ENCODE peak calls at places on chromosomes 16 and 17, in ten cellular contexts. One of them, this sample, is unnamed.

GRCh38 chr16:76780556-76780955 is 410.4 kb upstream of the MON1B start:
- DNase-seq in AG04449: no peak
- DNase-seq in neural progenitor cell: no peak
- DNase-seq in GM10248: no peak
- DNase-seq in HFFc6: no peak
- DNase-seq in heart right ventricle: no peak
- DNase-seq in astrocyte: no peak
- DNase-seq in epithelial cell of esophagus: peak
- DNase-seq in prostate gland: peak
- DNase-seq in brain microvascular endothelial cell: no peak
- DNase-seq in this sample: peak

GRCh38 chr17:76447931-76448652 is 4.9 kb downstream of the UBE2O start:
- DNase-seq in brain microvascular endothelial cell: peak
- DNase-seq in HFFc6: peak
- DNase-seq in heart right ventricle: peak
- DNase-seq in astrocyte: peak
- DNase-seq in neural progenitor cell: no peak
- DNase-seq in epithelial cell of esophagus: peak
- DNase-seq in GM10248: no peak
- DNase-seq in AG04449: no peak
- DNase-seq in prostate gland: no peak
- DNase-seq in this sample: no peak

GRCh38 chr17:64779344-64780095 is 117.4 kb upstream of the SMURF2 start:
- DNase-seq in neural progenitor cell: peak
- DNase-seq in AG04449: no peak
- DNase-seq in heart right ventricle: no peak
- DNase-seq in astrocyte: no peak
- DNase-seq in brain microvascular endothelial cell: no peak
- DNase-seq in epithelial cell of esophagus: no peak
- DNase-seq in prostate gland: no peak
- DNase-seq in HFFc6: no peak
- DNase-seq in GM10248: no peak
- DNase-seq in this sample: no peak

GRCh38 chr17:73566905-73567782 is 77.1 kb downstream of the SDK2 start:
- DNase-seq in heart right ventricle: no peak
- DNase-seq in HFFc6: no peak
- DNase-seq in AG04449: no peak
- DNase-seq in epithelial cell of esophagus: no peak
- DNase-seq in prostate gland: peak
- DNase-seq in astrocyte: no peak
- DNase-seq in brain microvascular endothelial cell: no peak
- DNase-seq in GM10248: no peak
- DNase-seq in neural progenitor cell: peak
- DNase-seq in this sample: no peak

GRCh38 chr16:21703589-21704174 is 39.9 kb downstream of the OTOA start:
- DNase-seq in neural progenitor cell: no peak
- DNase-seq in AG04449: no peak
- DNase-seq in GM10248: peak
- DNase-seq in heart right ventricle: no peak
- DNase-seq in prostate gland: no peak
- DNase-seq in epithelial cell of esophagus: peak
- DNase-seq in brain microvascular endothelial cell: no peak
- DNase-seq in HFFc6: no peak
- DNase-seq in astrocyte: no peak
- DNase-seq in this sample: peak

GRCh38 chr16:66751135-66751991 is at the start of gene DYNC1LI2:
- DNase-seq in heart right ventricle: peak
- DNase-seq in prostate gland: peak
- DNase-seq in astrocyte: peak
- DNase-seq in neural progenitor cell: peak
- DNase-seq in HFFc6: peak
- DNase-seq in AG04449: no peak
- DNase-seq in brain microvascular endothelial cell: peak
- DNase-seq in epithelial cell of esophagus: peak
- DNase-seq in GM10248: peak
- DNase-seq in this sample: peak

GRCh38 chr17:1484586-1485310 is 7.7 kb downstream of the MYO1C start:
- DNase-seq in HFFc6: peak
- DNase-seq in heart right ventricle: peak
- DNase-seq in astrocyte: no peak
- DNase-seq in AG04449: no peak
- DNase-seq in brain microvascular endothelial cell: no peak
- DNase-seq in epithelial cell of esophagus: peak
- DNase-seq in prostate gland: no peak
- DNase-seq in neural progenitor cell: peak
- DNase-seq in GM10248: peak
- DNase-seq in this sample: no peak

GRCh38 chr17:58308985-58309917 is 19.3 kb downstream of the TSPOAP1 start:
- DNase-seq in brain microvascular endothelial cell: no peak
- DNase-seq in astrocyte: no peak
- DNase-seq in heart right ventricle: no peak
- DNase-seq in HFFc6: no peak
- DNase-seq in neural progenitor cell: no peak
- DNase-seq in prostate gland: no peak
- DNase-seq in GM10248: no peak
- DNase-seq in epithelial cell of esophagus: no peak
- DNase-seq in AG04449: no peak
- DNase-seq in this sample: no peak

GRCh38 chr17:51461578-51462004 is 201.2 kb downstream of the UTP18 start:
- DNase-seq in brain microvascular endothelial cell: peak
- DNase-seq in AG04449: no peak
- DNase-seq in GM10248: peak
- DNase-seq in HFFc6: peak
- DNase-seq in neural progenitor cell: peak
- DNase-seq in heart right ventricle: peak
- DNase-seq in astrocyte: no peak
- DNase-seq in epithelial cell of esophagus: peak
- DNase-seq in prostate gland: peak
- DNase-seq in this sample: peak

GRCh38 chr17:12664894-12665262 is 812 bp upstream of the MYOCD start:
- DNase-seq in epithelial cell of esophagus: no peak
- DNase-seq in HFFc6: no peak
- DNase-seq in brain microvascular endothelial cell: no peak
- DNase-seq in neural progenitor cell: peak
- DNase-seq in AG04449: no peak
- DNase-seq in prostate gland: no peak
- DNase-seq in GM10248: no peak
- DNase-seq in heart right ventricle: no peak
- DNase-seq in astrocyte: no peak
- DNase-seq in this sample: no peak

GRCh38 chr16:53827741-53828140 is 123.8 kb downstream of the FTO start:
- DNase-seq in brain microvascular endothelial cell: no peak
- DNase-seq in GM10248: no peak
- DNase-seq in heart right ventricle: no peak
- DNase-seq in HFFc6: no peak
- DNase-seq in astrocyte: no peak
- DNase-seq in AG04449: no peak
- DNase-seq in neural progenitor cell: peak
- DNase-seq in prostate gland: no peak
- DNase-seq in epithelial cell of esophagus: no peak
- DNase-seq in this sample: no peak

DNA sequence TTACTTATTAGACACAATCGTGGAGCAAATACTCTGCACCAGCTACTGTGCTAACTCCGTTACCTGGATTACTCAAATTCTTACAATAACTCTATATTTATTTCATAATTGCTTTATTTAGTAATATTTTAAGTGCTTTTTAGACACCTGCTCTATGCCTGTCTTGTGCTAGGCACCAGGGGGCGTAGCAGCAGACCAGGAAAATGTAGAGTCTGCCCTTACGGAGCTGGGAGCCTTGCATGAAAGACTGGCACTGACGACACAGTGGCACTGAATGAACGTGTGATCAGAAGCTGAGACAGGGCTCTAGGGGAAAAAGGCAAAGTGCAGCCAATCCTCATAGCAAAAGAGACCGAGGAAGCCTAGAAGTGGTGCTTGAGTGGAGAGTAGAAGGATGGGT is 486.5 kb downstream of the CDH13 start:
- DNase-seq in epithelial cell of esophagus: peak
- DNase-seq in HFFc6: peak
- DNase-seq in prostate gland: no peak
- DNase-seq in neural progenitor cell: peak
- DNase-seq in AG04449: no peak
- DNase-seq in astrocyte: no peak
- DNase-seq in brain microvascular endothelial cell: peak
- DNase-seq in GM10248: no peak
- DNase-seq in heart right ventricle: no peak
- DNase-seq in this sample: peak
- TF ChIP-seq CTCF in epithelial cell of esophagus: peak
- TF ChIP-seq CTCF in HFFc6: peak
- TF ChIP-seq CTCF in prostate gland: no peak
- TF ChIP-seq CTCF in neural progenitor cell: peak
- TF ChIP-seq CTCF in AG04449: peak
- TF ChIP-seq CTCF in astrocyte: peak
- TF ChIP-seq CTCF in brain microvascular endothelial cell: peak
- TF ChIP-seq CTCF in GM10248: no peak
- TF ChIP-seq CTCF in heart right ventricle: peak
- TF ChIP-seq CTCF in this sample: peak

DNA sequence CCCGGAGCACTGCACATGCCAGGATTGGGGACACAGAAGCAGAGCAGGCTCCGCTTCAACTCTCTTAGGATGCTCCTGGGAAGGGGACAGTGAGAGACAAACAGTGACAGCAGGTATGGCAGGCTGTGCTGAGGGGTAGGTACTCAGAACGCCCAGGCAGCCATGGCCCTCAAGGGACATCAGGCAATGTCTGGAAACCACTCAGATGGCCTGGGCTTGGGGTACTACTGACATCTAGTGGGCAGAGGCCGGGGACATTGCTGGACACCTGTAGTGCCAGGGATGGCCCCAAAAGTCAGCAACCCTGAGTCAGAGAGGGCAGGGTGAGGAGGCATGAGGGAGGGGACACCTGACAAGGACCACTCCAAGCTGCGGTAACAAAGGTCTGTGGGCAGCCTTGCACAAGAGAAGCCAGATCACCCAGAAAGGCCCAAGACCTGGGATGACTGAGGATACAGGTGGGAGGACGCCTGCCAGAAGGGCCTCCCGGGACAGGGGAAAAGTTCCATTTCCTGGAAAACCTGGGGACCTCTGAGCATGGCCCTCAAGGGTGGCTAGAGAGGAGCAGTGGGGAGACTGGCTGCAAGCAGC is 21.2 kb downstream of the PEMT start:
- DNase-seq in AG04449: no peak
- DNase-seq in brain microvascular endothelial cell: no peak
- DNase-seq in HFFc6: no peak
- DNase-seq in heart right ventricle: peak
- DNase-seq in epithelial cell of esophagus: no peak
- DNase-seq in GM10248: no peak
- DNase-seq in prostate gland: peak
- DNase-seq in neural progenitor cell: peak
- DNase-seq in astrocyte: no peak
- DNase-seq in this sample: peak
- TF ChIP-seq CTCF in AG04449: peak
- TF ChIP-seq CTCF in brain microvascular endothelial cell: peak
- TF ChIP-seq CTCF in HFFc6: peak
- TF ChIP-seq CTCF in heart right ventricle: peak
- TF ChIP-seq CTCF in epithelial cell of esophagus: peak
- TF ChIP-seq CTCF in GM10248: no peak
- TF ChIP-seq CTCF in prostate gland: peak
- TF ChIP-seq CTCF in neural progenitor cell: peak
- TF ChIP-seq CTCF in astrocyte: peak
- TF ChIP-seq CTCF in this sample: peak

GRCh38 chr16:68083861-68084503 is 1.2 kb upstream of the NFATC3 start:
- DNase-seq in brain microvascular endothelial cell: no peak
- DNase-seq in epithelial cell of esophagus: no peak
- DNase-seq in neural progenitor cell: peak
- DNase-seq in GM10248: no peak
- DNase-seq in astrocyte: peak
- DNase-seq in prostate gland: no peak
- DNase-seq in AG04449: no peak
- DNase-seq in heart right ventricle: no peak
- DNase-seq in HFFc6: peak
- DNase-seq in this sample: no peak
- TF ChIP-seq CTCF in brain microvascular endothelial cell: peak
- TF ChIP-seq CTCF in epithelial cell of esophagus: no peak
- TF ChIP-seq CTCF in neural progenitor cell: no peak
- TF ChIP-seq CTCF in GM10248: no peak
- TF ChIP-seq CTCF in astrocyte: no peak
- TF ChIP-seq CTCF in prostate gland: no peak
- TF ChIP-seq CTCF in AG04449: no peak
- TF ChIP-seq CTCF in heart right ventricle: no peak
- TF ChIP-seq CTCF in HFFc6: no peak
- TF ChIP-seq CTCF in this sample: no peak

GRCh38 chr16:84159006-84159405 is 13.9 kb downstream of the DNAAF1 start:
- DNase-seq in heart right ventricle: no peak
- DNase-seq in AG04449: no peak
- DNase-seq in brain microvascular endothelial cell: no peak
- DNase-seq in neural progenitor cell: no peak
- DNase-seq in epithelial cell of esophagus: no peak
- DNase-seq in prostate gland: no peak
- DNase-seq in astrocyte: no peak
- DNase-seq in GM10248: no peak
- DNase-seq in HFFc6: no peak
- DNase-seq in this sample: no peak

GRCh38 chr16:84155226-84155625 is 10.1 kb downstream of the DNAAF1 start:
- DNase-seq in epithelial cell of esophagus: no peak
- DNase-seq in brain microvascular endothelial cell: no peak
- DNase-seq in astrocyte: no peak
- DNase-seq in heart right ventricle: no peak
- DNase-seq in HFFc6: no peak
- DNase-seq in GM10248: no peak
- DNase-seq in prostate gland: no peak
- DNase-seq in AG04449: no peak
- DNase-seq in neural progenitor cell: no peak
- DNase-seq in this sample: no peak

GRCh38 chr16:84153660-84154214 is 8.6 kb downstream of the DNAAF1 start:
- DNase-seq in astrocyte: no peak
- DNase-seq in neural progenitor cell: no peak
- DNase-seq in HFFc6: no peak
- DNase-seq in heart right ventricle: no peak
- DNase-seq in epithelial cell of esophagus: no peak
- DNase-seq in GM10248: no peak
- DNase-seq in prostate gland: no peak
- DNase-seq in AG04449: no peak
- DNase-seq in brain microvascular endothelial cell: no peak
- DNase-seq in this sample: no peak

GRCh38 chr16:84158455-84158854 is 13.3 kb downstream of the DNAAF1 start:
- DNase-seq in prostate gland: no peak
- DNase-seq in brain microvascular endothelial cell: no peak
- DNase-seq in astrocyte: no peak
- DNase-seq in HFFc6: no peak
- DNase-seq in neural progenitor cell: no peak
- DNase-seq in GM10248: no peak
- DNase-seq in heart right ventricle: no peak
- DNase-seq in AG04449: no peak
- DNase-seq in epithelial cell of esophagus: no peak
- DNase-seq in this sample: no peak

DNA sequence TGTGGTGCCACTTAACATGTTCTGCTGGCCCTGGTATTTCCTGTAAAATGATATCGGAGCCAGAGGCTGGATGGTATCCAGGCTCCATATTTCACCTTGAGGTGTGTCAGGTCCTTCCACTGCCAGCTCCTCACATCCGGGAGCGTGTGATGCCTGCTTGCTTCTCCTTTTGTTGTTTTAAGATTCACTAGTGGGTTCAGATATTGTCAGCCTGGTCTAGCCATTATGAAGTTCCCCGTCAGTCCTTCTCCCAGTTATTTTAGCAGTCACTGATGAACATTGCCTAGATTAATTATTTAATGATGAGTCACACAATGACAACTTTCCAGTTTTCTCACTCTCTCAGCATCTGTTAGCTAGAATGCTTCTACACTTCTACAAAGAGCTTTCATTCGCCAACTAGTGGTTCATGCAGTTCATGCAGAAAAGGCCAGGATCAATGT is 11.3 kb downstream of the DNAAF1 start:
- DNase-seq in epithelial cell of esophagus: peak
- DNase-seq in neural progenitor cell: no peak
- DNase-seq in HFFc6: peak
- DNase-seq in heart right ventricle: no peak
- DNase-seq in AG04449: no peak
- DNase-seq in prostate gland: no peak
- DNase-seq in brain microvascular endothelial cell: no peak
- DNase-seq in GM10248: no peak
- DNase-seq in astrocyte: peak
- DNase-seq in this sample: no peak
- TF ChIP-seq CTCF in epithelial cell of esophagus: peak
- TF ChIP-seq CTCF in neural progenitor cell: no peak
- TF ChIP-seq CTCF in HFFc6: peak
- TF ChIP-seq CTCF in heart right ventricle: no peak
- TF ChIP-seq CTCF in AG04449: no peak
- TF ChIP-seq CTCF in prostate gland: no peak
- TF ChIP-seq CTCF in brain microvascular endothelial cell: peak
- TF ChIP-seq CTCF in GM10248: no peak
- TF ChIP-seq CTCF in astrocyte: no peak
- TF ChIP-seq CTCF in this sample: no peak

This sample was measured in MCF 10A.